ENCODE peak calls at places on chromosomes 11 and 22, in four cellular contexts. One of them, this sample, is unnamed.

GRCh38 chr11:68164437-68164836 is 43.2 kb upstream of the CHKA start:
- DNase-seq in IMR-90: peak; percentile 66
- DNase-seq in H9: no peak
- DNase-seq in mesendoderm: no peak
- DNase-seq in this sample: no peak

GRCh38 chr11:124644426-124645280 is 22.0 kb downstream of the TBRG1 start:
- DNase-seq in IMR-90: peak; percentile 88
- DNase-seq in H9: peak; percentile 63
- DNase-seq in mesendoderm: peak; percentile 83
- DNase-seq in this sample: no peak

GRCh38 chr22:27100789-27101188 is 443.4 kb downstream of the MIAT start:
- DNase-seq in IMR-90: peak; percentile 45
- DNase-seq in H9: peak; percentile 57
- DNase-seq in mesendoderm: peak; percentile 58
- DNase-seq in this sample: peak; percentile 61

GRCh38 chr11:12693485-12694181 is 19.4 kb downstream of the TEAD1 start:
- DNase-seq in IMR-90: peak; percentile 99
- DNase-seq in H9: no peak
- DNase-seq in mesendoderm: peak; percentile 54
- DNase-seq in this sample: no peak

GRCh38 chr11:67276821-67277230 is 10.6 kb downstream of the GRK2 start:
- DNase-seq in IMR-90: peak; percentile 45
- DNase-seq in H9: peak; percentile 71
- DNase-seq in mesendoderm: peak; percentile 61
- DNase-seq in this sample: no peak

GRCh38 chr22:27309713-27310112 is 491.8 kb downstream of the MN1 start:
- DNase-seq in IMR-90: no peak
- DNase-seq in H9: no peak
- DNase-seq in mesendoderm: no peak
- DNase-seq in this sample: no peak

GRCh38 chr11:124623861-124624525 is 1.3 kb downstream of the TBRG1 start:
- DNase-seq in IMR-90: peak; percentile 20
- DNase-seq in H9: no peak
- DNase-seq in mesendoderm: no peak
- DNase-seq in this sample: no peak

GRCh38 chr11:83070044-83070877 is 1.4 kb downstream of the RAB30 start:
- DNase-seq in IMR-90: peak; percentile 60
- DNase-seq in H9: peak; percentile 40
- DNase-seq in mesendoderm: peak; percentile 85
- DNase-seq in this sample: no peak

GRCh38 chr11:67117667-67118058 is 1.4 kb upstream of the KDM2A start:
- DNase-seq in IMR-90: no peak
- DNase-seq in H9: peak; percentile 56
- DNase-seq in mesendoderm: peak; percentile 47
- DNase-seq in this sample: no peak

GRCh38 chr11:82683029-82683428 is 50.6 kb downstream of the FAM181B start:
- DNase-seq in IMR-90: no peak
- DNase-seq in H9: peak; percentile 81
- DNase-seq in mesendoderm: peak; percentile 79
- DNase-seq in this sample: no peak

DNA sequence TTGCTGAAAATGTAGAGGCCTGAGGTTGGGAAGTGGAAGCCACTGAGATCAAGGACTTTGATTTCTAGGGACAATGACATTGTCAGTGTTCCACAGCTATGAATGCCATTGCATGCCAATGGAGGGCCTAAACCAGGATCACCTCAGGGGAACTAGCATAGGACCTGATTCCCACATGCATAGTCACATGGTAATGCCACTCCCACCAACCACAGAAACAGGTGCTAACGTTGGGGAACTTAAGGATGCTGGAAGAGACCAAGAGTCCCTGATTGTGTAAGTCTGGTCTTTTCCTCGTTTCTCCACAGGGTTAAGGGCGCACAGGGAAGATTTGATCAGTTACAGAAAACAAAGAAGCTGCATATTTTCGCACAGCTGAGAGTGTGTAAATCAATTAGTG is 59.4 kb upstream of the CD44 start:
- DNase-seq in IMR-90: no peak
- DNase-seq in H9: no peak
- DNase-seq in mesendoderm: no peak
- DNase-seq in this sample: no peak
- H3K56ac ChIP-seq in IMR-90: no peak overlapping the region
- H3K56ac ChIP-seq in H9: no peak overlapping the region
- H3K56ac ChIP-seq in mesendoderm: no peak overlapping the region
- H3K56ac ChIP-seq in this sample: no peak overlapping the region

GRCh38 chr22:25482868-25483639 is 81.4 kb upstream of the GRK3 start:
- DNase-seq in IMR-90: no peak
- DNase-seq in H9: no peak
- DNase-seq in mesendoderm: no peak
- DNase-seq in this sample: no peak

GRCh38 chr22:25484916-25485315 is 79.6 kb upstream of the GRK3 start:
- DNase-seq in IMR-90: no peak
- DNase-seq in H9: no peak
- DNase-seq in mesendoderm: no peak
- DNase-seq in this sample: no peak

GRCh38 chr22:25484498-25484897 is 80.0 kb upstream of the GRK3 start:
- DNase-seq in IMR-90: no peak
- DNase-seq in H9: no peak
- DNase-seq in mesendoderm: no peak
- DNase-seq in this sample: no peak

GRCh38 chr22:25483931-25484330 is 80.5 kb upstream of the GRK3 start:
- DNase-seq in IMR-90: no peak
- DNase-seq in H9: no peak
- DNase-seq in mesendoderm: no peak
- DNase-seq in this sample: no peak

DNA sequence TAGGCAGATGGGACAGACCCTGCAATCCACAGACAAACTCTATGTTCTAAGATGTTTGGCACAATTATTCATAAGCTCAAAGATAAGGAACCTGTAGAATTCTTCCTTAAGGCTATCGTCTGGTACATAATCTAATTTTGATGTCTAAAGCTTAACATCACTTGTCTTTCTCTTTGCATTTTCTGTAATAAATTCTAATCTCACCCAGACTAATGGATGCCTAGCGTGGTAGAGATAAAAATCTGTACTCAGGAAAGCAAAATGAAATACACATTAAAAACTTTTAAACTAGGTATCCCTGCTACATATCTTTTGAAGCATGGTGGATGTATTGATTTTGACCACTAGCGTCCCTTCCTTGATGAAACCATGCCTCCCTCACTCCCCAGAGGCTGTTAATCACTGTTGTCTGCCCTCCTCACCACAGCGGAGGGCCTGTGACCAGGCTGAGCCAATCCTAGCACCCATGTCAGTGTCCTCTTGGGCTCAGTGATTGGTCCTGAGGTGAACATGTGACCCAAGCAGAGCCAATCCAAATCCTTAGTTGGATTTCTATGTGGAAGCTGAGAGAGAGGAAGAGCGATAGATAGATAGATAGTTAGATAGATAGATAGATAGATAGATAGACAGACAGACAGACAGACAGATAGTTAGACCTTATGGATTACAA is 82.2 kb upstream of the GRK3 start:
- DNase-seq in IMR-90: no peak
- DNase-seq in H9: no peak
- DNase-seq in mesendoderm: peak; percentile 19
- DNase-seq in this sample: no peak
- H4K5ac ChIP-seq in IMR-90: no peak overlapping the region
- H4K5ac ChIP-seq in H9: no peak overlapping the region
- H4K5ac ChIP-seq in mesendoderm: no peak overlapping the region
- H4K5ac ChIP-seq in this sample: no peak overlapping the region

GRCh38 chr11:106413222-106413621 is 335.8 kb downstream of the AASDHPPT start:
- DNase-seq in IMR-90: no peak
- DNase-seq in H9: no peak
- DNase-seq in mesendoderm: no peak
- DNase-seq in this sample: no peak

GRCh38 chr11:106415510-106415909 is 338.0 kb downstream of the AASDHPPT start:
- DNase-seq in IMR-90: no peak
- DNase-seq in H9: no peak
- DNase-seq in mesendoderm: no peak
- DNase-seq in this sample: no peak

GRCh38 chr11:106410902-106411301 is 333.4 kb downstream of the AASDHPPT start:
- DNase-seq in IMR-90: no peak
- DNase-seq in H9: no peak
- DNase-seq in mesendoderm: no peak
- DNase-seq in this sample: no peak

GRCh38 chr11:106409201-106409600 is 331.7 kb downstream of the AASDHPPT start:
- DNase-seq in IMR-90: peak; percentile 34
- DNase-seq in H9: no peak
- DNase-seq in mesendoderm: no peak
- DNase-seq in this sample: no peak

GRCh38 chr11:106409681-106410080 is 332.2 kb downstream of the AASDHPPT start:
- DNase-seq in IMR-90: no peak
- DNase-seq in H9: no peak
- DNase-seq in mesendoderm: peak; percentile 32
- DNase-seq in this sample: no peak
- H3K56ac ChIP-seq in IMR-90: no peak overlapping the region
- H3K56ac ChIP-seq in H9: no peak overlapping the region
- H3K56ac ChIP-seq in mesendoderm: no peak overlapping the region
- H3K56ac ChIP-seq in this sample: no peak overlapping the region

GRCh38 chr11:10917802-10918201 is 59.9 kb upstream of the ZBED5 start:
- DNase-seq in IMR-90: no peak
- DNase-seq in H9: no peak
- DNase-seq in mesendoderm: no peak
- DNase-seq in this sample: no peak

GRCh38 chr11:10916674-10917073 is 58.8 kb upstream of the ZBED5 start:
- DNase-seq in IMR-90: no peak
- DNase-seq in H9: no peak
- DNase-seq in mesendoderm: no peak
- DNase-seq in this sample: no peak

GRCh38 chr11:10913075-10913474 is 55.2 kb upstream of the ZBED5 start:
- DNase-seq in IMR-90: no peak
- DNase-seq in H9: no peak
- DNase-seq in mesendoderm: no peak
- DNase-seq in this sample: no peak

GRCh38 chr11:10911907-10912306 is 54.1 kb upstream of the ZBED5 start:
- DNase-seq in IMR-90: no peak
- DNase-seq in H9: no peak
- DNase-seq in mesendoderm: no peak
- DNase-seq in this sample: no peak

GRCh38 chr11:10913996-10914514 is 56.2 kb upstream of the ZBED5 start:
- DNase-seq in IMR-90: no peak
- DNase-seq in H9: no peak
- DNase-seq in mesendoderm: no peak
- DNase-seq in this sample: no peak
- H4K5ac ChIP-seq in IMR-90: no peak overlapping the region
- H4K5ac ChIP-seq in H9: no peak overlapping the region
- H4K5ac ChIP-seq in mesendoderm: no peak overlapping the region
- H4K5ac ChIP-seq in this sample: no peak overlapping the region

GRCh38 chr22:37043828-37044538 is 7.6 kb upstream of the KCTD17 start:
- DNase-seq in IMR-90: peak; percentile 28
- DNase-seq in H9: peak; percentile 70
- DNase-seq in mesendoderm: peak; percentile 52
- DNase-seq in this sample: no peak
- H3K56ac ChIP-seq in IMR-90: no peak overlapping the region
- H3K56ac ChIP-seq in H9: no peak overlapping the region
- H3K56ac ChIP-seq in mesendoderm: no peak overlapping the region
- H3K56ac ChIP-seq in this sample: no peak overlapping the region

GRCh38 chr22:45204241-45204640 is 36.5 kb downstream of the KIAA0930 start:
- DNase-seq in IMR-90: no peak
- DNase-seq in H9: peak; percentile 23
- DNase-seq in mesendoderm: no peak
- DNase-seq in this sample: no peak
- H4K5ac ChIP-seq in IMR-90: no peak overlapping the region
- H4K5ac ChIP-seq in H9: no peak overlapping the region
- H4K5ac ChIP-seq in mesendoderm: no peak overlapping the region
- H4K5ac ChIP-seq in this sample: no peak overlapping the region

GRCh38 chr11:26271666-26272065 is 60.3 kb upstream of the ANO3 start:
- DNase-seq in IMR-90: no peak
- DNase-seq in H9: no peak
- DNase-seq in mesendoderm: no peak
- DNase-seq in this sample: no peak

GRCh38 chr11:26263769-26264168 is 68.2 kb upstream of the ANO3 start:
- DNase-seq in IMR-90: no peak
- DNase-seq in H9: no peak
- DNase-seq in mesendoderm: no peak
- DNase-seq in this sample: no peak

DNA sequence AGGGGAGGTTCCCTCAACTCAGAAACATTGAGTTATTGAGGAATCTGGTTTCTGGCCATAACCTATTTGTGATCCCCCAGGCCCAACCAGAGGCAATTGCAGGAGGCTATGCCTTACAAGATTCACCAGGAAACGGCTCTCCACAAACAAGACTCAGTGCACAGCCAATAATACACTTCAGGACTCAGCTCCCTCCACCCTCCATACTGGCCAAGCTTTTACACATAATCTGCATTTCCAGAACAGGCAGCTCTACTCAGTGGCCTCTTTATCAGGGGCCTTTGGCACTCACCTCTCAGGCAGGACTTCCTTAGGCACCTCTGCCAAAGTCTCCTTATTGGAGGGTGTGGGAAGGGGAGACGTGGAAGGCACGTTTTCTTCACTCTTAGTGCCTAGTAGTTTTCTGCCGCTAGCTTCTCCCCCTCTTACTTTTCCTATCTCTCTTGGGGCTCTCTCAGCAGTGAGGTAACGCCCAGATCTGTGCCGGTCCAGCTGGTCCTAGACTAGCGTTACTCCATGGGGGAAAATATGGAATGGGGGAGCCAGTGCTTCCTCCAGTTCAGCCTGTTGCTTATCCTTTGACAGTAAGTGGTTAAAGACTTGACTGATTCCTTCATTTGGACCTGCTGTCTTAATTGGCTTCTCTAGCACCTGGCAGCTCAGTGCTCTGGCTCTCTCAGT is 62.8 kb upstream of the ANO3 start:
- DNase-seq in IMR-90: no peak
- DNase-seq in H9: no peak
- DNase-seq in mesendoderm: no peak
- DNase-seq in this sample: no peak
- H3K56ac ChIP-seq in IMR-90: no peak overlapping the region
- H3K56ac ChIP-seq in H9: no peak overlapping the region
- H3K56ac ChIP-seq in mesendoderm: no peak overlapping the region
- H3K56ac ChIP-seq in this sample: no peak overlapping the region

GRCh38 chr11:133864756-133865155 is 19.4 kb upstream of the SPATA19 start:
- DNase-seq in IMR-90: no peak
- DNase-seq in H9: no peak
- DNase-seq in mesendoderm: no peak
- DNase-seq in this sample: no peak
- H4K5ac ChIP-seq in IMR-90: no peak overlapping the region
- H4K5ac ChIP-seq in H9: no peak overlapping the region
- H4K5ac ChIP-seq in mesendoderm: no peak overlapping the region
- H4K5ac ChIP-seq in this sample: no peak overlapping the region

This sample was measured in H1.